ENCODE peak calls at places on chromosomes 4 and X, in six cellular contexts. T is SK-N-SH, E is K562, A is HepG2, K is GM12891, S is H1. F is an unnamed sample.

GRCh38 chrX:2855761-2856160 is 27.0 kb downstream of the GYG2 start:
- DNase-seq in T (no peak), E (no peak), A (no peak), K (no peak), S (no peak), F (no peak)

GRCh38 chr4:40897557-40898203 is 147.9 kb downstream of the NSUN7 start:
- DNase-seq in T (peak; percentile 85), E (peak; percentile 79), A (peak; percentile 53), K (peak; percentile 54), S (peak; percentile 93), F (peak; percentile 49)

GRCh38 chrX:102697506-102697905 is 14.7 kb upstream of the GPRASP2 start:
- DNase-seq in T (no peak), E (no peak), A (no peak), K (no peak), S (no peak), F (no peak)

GRCh38 chrX:105331244-105331643 is 110.8 kb upstream of the TEX13A start:
- DNase-seq in T (no peak), E (no peak), A (no peak), K (no peak), S (no peak), F (no peak)

GRCh38 chrX:7412840-7413239 is 264.9 kb upstream of the PUDP start:
- DNase-seq in T (peak; percentile 3), E (no peak), A (no peak), K (no peak), S (no peak), F (no peak)

GRCh38 chr4:115121351-115122043 is 8.1 kb upstream of the NDST4 start:
- DNase-seq in T (no peak), E (no peak), A (no peak), K (no peak), S (no peak), F (no peak)

GRCh38 chr4:915595-915994 is 16.5 kb downstream of the GAK start:
- DNase-seq in T (no peak), E (no peak), A (no peak), K (no peak), S (no peak), F (no peak)

GRCh38 chrX:13341491-13342101 is 21.7 kb upstream of the ATXN3L start:
- DNase-seq in T (no peak), E (no peak), A (no peak), K (no peak), S (no peak), F (no peak)

GRCh38 chrX:50704987-50705386 is 109.0 kb downstream of the SHROOM4 start:
- DNase-seq in T (no peak), E (no peak), A (no peak), K (no peak), S (no peak), F (no peak)

GRCh38 chr4:25320374-25321172 is 8.0 kb downstream of the ZCCHC4 start:
- DNase-seq in T (no peak), E (no peak), A (no peak), K (no peak), S (no peak), F (no peak)

GRCh38 chr4:140271553-140271952 is 101.9 kb upstream of the SCOC start:
- DNase-seq in T (no peak), E (no peak), A (no peak), K (no peak), S (no peak), F (no peak)

GRCh38 chrX:41300758-41301437 is 33.1 kb upstream of the DDX3X start:
- DNase-seq in T (no peak), E (no peak), A (no peak), K (no peak), S (no peak), F (no peak)

GRCh38 chr4:1246901-1247810 is 1.8 kb downstream of the CTBP1 start:
- DNase-seq in T (peak; percentile 64), E (peak; percentile 53), A (no peak), K (peak; percentile 62), S (peak; percentile 44), F (peak; percentile 50)

GRCh38 chr4:7823416-7823824 is 116.2 kb downstream of the AFAP1 start:
- DNase-seq in T (peak; percentile 75), E (no peak), A (peak; percentile 66), K (no peak), S (no peak), F (no peak)
- TF ChIP-seq TAF1 in T (no peak), E (no peak), A (no peak), K (no peak), S (no peak), F (no peak)

GRCh38 chr4:172892300-172892699 is 276.3 kb upstream of the GALNT7 start:
- DNase-seq in T (no peak), E (peak; percentile 26), A (no peak), K (no peak), S (peak; percentile 59), F (no peak)
- TF ChIP-seq TAF1 in T (no peak), E (no peak), A (no peak), K (no peak), S (no peak), F (no peak)

DNA sequence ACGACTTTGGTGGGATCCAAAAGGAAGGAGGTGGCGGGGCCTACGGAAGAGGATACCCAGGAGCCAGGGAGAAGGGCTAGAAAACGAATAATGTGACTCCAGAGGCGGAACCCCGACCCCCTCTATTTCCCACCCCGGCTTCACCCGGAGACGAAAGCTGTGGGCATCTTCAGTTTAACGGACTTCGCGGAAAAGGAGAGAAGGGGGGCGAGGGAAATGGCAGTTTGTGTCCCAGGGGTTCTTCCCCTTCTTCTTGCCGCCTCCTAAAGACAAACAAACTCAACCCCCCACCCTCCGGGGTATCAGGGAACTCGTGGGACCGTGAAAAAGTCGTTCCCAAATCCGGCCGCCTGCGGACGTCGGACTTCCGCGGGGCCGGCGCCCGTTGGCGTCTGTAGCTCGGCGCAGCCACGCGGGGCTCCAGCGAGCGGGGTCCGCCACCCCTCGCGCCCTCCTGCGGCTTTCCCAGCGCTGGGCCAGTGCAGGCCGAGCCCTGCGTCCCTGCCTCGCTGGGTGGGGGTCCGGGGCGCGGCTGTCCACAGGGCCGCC is 3.6 kb upstream of the LEF1 start:
- DNase-seq in T (peak; percentile 87), E (no peak), A (no peak), K (no peak), S (peak; percentile 62), F (peak; percentile 40)
- TF ChIP-seq TAF1 in T (no peak), E (no peak), A (no peak), K (no peak), S (no peak), F (no peak)

GRCh38 chr4:150139297-150139696 is 61.1 kb downstream of the DCLK2 start:
- DNase-seq in T (no peak), E (no peak), A (no peak), K (no peak), S (no peak), F (no peak)
- TF ChIP-seq TAF1 in T (no peak), E (no peak), A (no peak), K (no peak), S (no peak), F (no peak)

DNA sequence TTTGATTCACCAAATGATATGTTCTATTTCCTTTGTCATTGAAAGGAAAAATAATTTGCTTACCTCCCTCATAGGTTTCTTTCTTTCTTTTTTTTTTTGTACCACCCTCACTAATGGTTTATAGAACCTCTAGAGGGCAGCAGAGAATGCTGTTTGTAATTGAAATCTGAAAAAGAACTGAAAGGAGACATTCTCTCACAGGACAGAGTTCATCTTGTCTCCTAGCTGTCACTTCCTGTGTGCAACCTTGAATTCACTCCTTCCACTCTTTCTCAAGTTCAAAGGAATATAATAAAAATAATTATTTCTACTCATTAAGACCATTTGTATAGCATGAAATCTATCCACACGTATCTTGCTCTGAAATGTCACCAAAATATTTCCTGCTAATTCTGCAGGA is 51.0 kb downstream of the GUCY1B1 start:
- DNase-seq in T (peak; percentile 41), E (peak; percentile 10), A (peak; percentile 64), K (peak; percentile 9), S (no peak), F (no peak)
- TF ChIP-seq TAF1 in T (no peak), E (no peak), A (no peak), K (no peak), S (no peak), F (no peak)

GRCh38 chrX:66632986-66633385 is 5.9 kb downstream of the EDA2R start:
- DNase-seq in T (no peak), E (no peak), A (no peak), K (no peak), S (no peak), F (no peak)
- TF ChIP-seq TAF1 in T (no peak), E (no peak), A (no peak), K (no peak), S (no peak), F (no peak)

GRCh38 chrX:139739138-139739537 is 31.2 kb upstream of the MCF2 start:
- DNase-seq in T (no peak), E (no peak), A (no peak), K (no peak), S (no peak), F (no peak)

GRCh38 chrX:139734996-139735395 is 27.0 kb upstream of the MCF2 start:
- DNase-seq in T (no peak), E (no peak), A (no peak), K (no peak), S (no peak), F (no peak)

DNA sequence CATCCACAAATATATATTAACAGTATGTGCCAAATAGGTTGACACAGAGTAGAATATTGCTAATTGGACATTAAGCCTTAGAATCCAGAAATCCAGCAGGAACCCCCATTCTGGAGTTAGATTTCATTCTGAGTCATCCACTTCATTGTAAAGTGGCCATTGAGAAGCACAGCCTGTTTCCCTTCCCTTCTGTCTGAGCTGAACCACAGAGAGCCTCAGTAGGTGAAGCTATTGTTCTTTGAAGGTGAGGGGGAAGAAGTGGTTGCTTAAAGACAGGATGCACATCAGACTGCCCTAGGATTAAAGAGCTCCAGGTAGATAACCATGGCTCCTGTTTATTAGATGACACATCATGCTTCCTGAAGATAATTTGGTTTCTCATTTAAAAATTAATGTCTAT is 30.6 kb upstream of the MCF2 start:
- DNase-seq in T (no peak), E (no peak), A (no peak), K (no peak), S (no peak), F (no peak)
- TF ChIP-seq TAF1 in T (no peak), E (no peak), A (no peak), K (no peak), S (no peak), F (no peak)

DNA sequence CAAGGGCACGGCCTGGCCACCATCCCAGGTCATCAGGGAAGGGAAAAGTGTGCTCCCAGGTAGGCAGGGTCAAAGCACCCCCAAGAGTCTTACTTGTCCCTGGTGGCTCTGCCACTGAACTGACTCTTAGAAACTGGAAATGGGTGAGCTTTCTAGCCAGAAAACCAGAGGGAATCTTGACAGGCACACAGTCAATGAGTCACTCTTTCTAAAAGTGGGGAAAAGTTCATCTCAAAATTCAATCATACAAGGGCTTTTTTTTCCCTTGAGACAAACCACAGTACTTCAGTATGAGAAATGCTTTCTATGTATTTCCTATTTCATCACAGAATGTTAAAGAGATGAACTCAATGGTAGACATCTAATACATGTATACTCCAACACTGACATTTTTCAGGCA is 12.5 kb downstream of the HPF1 start:
- DNase-seq in T (no peak), E (no peak), A (no peak), K (no peak), S (no peak), F (no peak)
- TF ChIP-seq TAF1 in T (no peak), E (no peak), A (no peak), K (no peak), S (no peak), F (no peak)

F was measured in GM12892.